ENCODE peak calls at places on chromosome 12, in four cellular contexts. E is lower leg skin, N is HCT116, Q is colonic mucosa. Z is an unnamed sample.

GRCh38 chr12:118743896-118744700 is 237.2 kb upstream of the SRRM4 start:
- DNase-seq in E (no peak), N (no peak), Q (no peak), Z (no peak)

GRCh38 chr12:72274926-72275325 is 2.8 kb downstream of the TRHDE start:
- DNase-seq in E (no peak), N (no peak), Q (no peak), Z (no peak)

GRCh38 chr12:46266869-46267617 is 1.8 kb downstream of the SLC38A1 start:
- DNase-seq in E (peak), N (no peak), Q (peak), Z (no peak)

GRCh38 chr12:5273709-5274108 is 158.2 kb upstream of the NTF3 start:
- DNase-seq in E (no peak), N (no peak), Q (peak), Z (no peak)

GRCh38 chr12:33439587-33440011 is at the start of gene SYT10:
- DNase-seq in E (no peak), N (no peak), Q (no peak), Z (no peak)

GRCh38 chr12:59858508-59858907 is 262.7 kb downstream of the SLC16A7 start:
- DNase-seq in E (no peak), N (no peak), Q (peak), Z (no peak)

GRCh38 chr12:63997198-63997597 is 152.7 kb downstream of the SRGAP1 start:
- DNase-seq in E (no peak), N (no peak), Q (no peak), Z (no peak)

GRCh38 chr12:100688451-100688864 is 106.1 kb upstream of the ANO4 start:
- DNase-seq in E (no peak), N (no peak), Q (no peak), Z (no peak)

GRCh38 chr12:22477166-22477893 is 67.0 kb downstream of the C2CD5 start:
- DNase-seq in E (no peak), N (no peak), Q (no peak), Z (peak)

GRCh38 chr12:47818007-47818376 is 1.7 kb downstream of the HDAC7 start:
- DNase-seq in E (no peak), N (no peak), Q (no peak), Z (no peak)

GRCh38 chr12:40819427-40820108 is 127.3 kb downstream of the CNTN1 start:
- DNase-seq in E (no peak), N (no peak), Q (peak), Z (no peak)

GRCh38 chr12:22437031-22437806 is 102.7 kb upstream of the ST8SIA1 start:
- DNase-seq in E (no peak), N (no peak), Q (no peak), Z (no peak)

GRCh38 chr12:69097619-69098368 is 141.6 kb upstream of the CPSF6 start:
- DNase-seq in E (no peak), N (no peak), Q (no peak), Z (peak)

GRCh38 chr12:61750604-61751003 is 509.6 kb upstream of the USP15 start:
- DNase-seq in E (no peak), N (no peak), Q (no peak), Z (no peak)

GRCh38 chr12:96578526-96579125 is 89.2 kb downstream of the CFAP54 start:
- DNase-seq in E (no peak), N (peak), Q (no peak), Z (peak)

GRCh38 chr12:119115296-119115905 is 63.3 kb upstream of the HSPB8 start:
- DNase-seq in E (peak), N (peak), Q (peak), Z (peak)

GRCh38 chr12:98002887-98003493 is 512.4 kb upstream of the TMPO start:
- DNase-seq in E (no peak), N (peak), Q (peak), Z (peak)

GRCh38 chr12:104576980-104577925 is 120.5 kb downstream of the CHST11 start:
- DNase-seq in E (no peak), N (no peak), Q (no peak), Z (no peak)

GRCh38 chr12:92739099-92739498 is 36.3 kb downstream of the PLEKHG7 start:
- DNase-seq in E (no peak), N (no peak), Q (no peak), Z (no peak)

GRCh38 chr12:55039761-55040160 is 20.0 kb downstream of the NEUROD4 start:
- DNase-seq in E (no peak), N (no peak), Q (no peak), Z (no peak)

GRCh38 chr12:120649442-120650248 is 9.2 kb downstream of the CABP1 start:
- DNase-seq in E (no peak), N (no peak), Q (no peak), Z (no peak)

GRCh38 chr12:116346751-116347150 is 69.3 kb upstream of the MED13L start:
- DNase-seq in E (no peak), N (no peak), Q (no peak), Z (peak)

GRCh38 chr12:119819322-119819721 is 57.8 kb downstream of the CIT start:
- DNase-seq in E (no peak), N (no peak), Q (no peak), Z (no peak)

GRCh38 chr12:75766263-75767160 is 255.1 kb upstream of the KRR1 start:
- DNase-seq in E (no peak), N (peak), Q (no peak), Z (no peak)

GRCh38 chr12:49349266-49349665 is 2.6 kb downstream of the DNAJC22 start:
- DNase-seq in E (no peak), N (no peak), Q (no peak), Z (no peak)

GRCh38 chr12:13033266-13033875 is 10.8 kb upstream of the FAM234B start:
- DNase-seq in E (no peak), N (no peak), Q (no peak), Z (no peak)

GRCh38 chr12:12097821-12098688 is 27.3 kb downstream of the BCL2L14 start:
- DNase-seq in E (no peak), N (no peak), Q (no peak), Z (no peak)

GRCh38 chr12:105336411-105336810 is 5.9 kb downstream of the C12orf75 start:
- DNase-seq in E (no peak), N (no peak), Q (peak), Z (no peak)

GRCh38 chr12:12265571-12266388 is 1.1 kb downstream of the LRP6 start:
- DNase-seq in E (no peak), N (no peak), Q (peak), Z (peak)

GRCh38 chr12:109581856-109582255 is 8.3 kb downstream of the MVK start:
- DNase-seq in E (no peak), N (no peak), Q (no peak), Z (no peak)

GRCh38 chr12:91219919-91220318 is 37.3 kb upstream of the DCN start:
- DNase-seq in E (no peak), N (no peak), Q (no peak), Z (no peak)

GRCh38 chr12:63151898-63152700 is 1.1 kb upstream of the AVPR1A start:
- DNase-seq in E (peak), N (peak), Q (peak), Z (no peak)

GRCh38 chr12:57242329-57242690 is 8.7 kb downstream of the STAC3 start:
- DNase-seq in E (no peak), N (no peak), Q (no peak), Z (no peak)

DNA sequence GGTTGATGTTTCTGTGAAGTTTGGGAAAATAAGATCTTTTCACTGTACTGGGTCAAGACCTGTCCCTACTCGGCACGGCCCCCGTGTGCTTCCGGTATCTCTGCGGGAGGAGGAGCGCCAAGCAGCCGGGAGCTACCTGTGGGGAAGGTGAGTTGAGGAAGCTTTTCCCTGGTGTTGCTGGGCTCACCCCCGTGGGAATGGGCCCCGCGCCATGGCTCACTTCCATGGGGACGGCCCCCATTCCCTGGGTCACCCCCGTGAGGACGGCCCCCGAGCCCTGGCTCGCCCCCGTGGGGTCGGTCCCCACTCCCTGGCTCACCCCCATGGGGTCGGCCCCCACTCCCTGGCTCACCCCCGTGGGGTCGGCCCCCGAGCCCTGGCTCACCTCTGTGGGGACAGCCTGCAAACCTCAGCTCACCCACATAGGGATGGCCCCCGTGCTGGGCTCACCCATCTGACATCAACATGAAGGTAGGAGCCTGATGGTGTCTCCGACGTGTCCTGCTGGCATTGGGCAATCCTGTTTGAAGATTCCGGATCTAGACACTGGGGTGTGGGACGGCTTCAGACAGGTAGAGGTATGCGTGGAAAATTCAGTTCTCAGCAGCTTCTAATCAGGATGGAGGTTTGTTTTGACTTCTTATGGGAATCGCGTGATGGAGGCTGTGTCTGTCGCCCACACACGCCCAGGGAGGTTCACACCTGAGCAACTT is 9.1 kb downstream of the LRCOL1 start:
- DNase-seq in E (no peak), N (no peak), Q (no peak), Z (no peak)
- H3K4me3 ChIP-seq in E (no peak), N (no peak), Q (no peak), Z (no peak)

GRCh38 chr12:30761730-30762129 is 7.0 kb upstream of the CAPRIN2 start:
- DNase-seq in E (no peak), N (no peak), Q (no peak), Z (no peak)
- TF ChIP-seq CTCF in E (no peak), N (no peak), Q (no peak), Z (no peak)

DNA sequence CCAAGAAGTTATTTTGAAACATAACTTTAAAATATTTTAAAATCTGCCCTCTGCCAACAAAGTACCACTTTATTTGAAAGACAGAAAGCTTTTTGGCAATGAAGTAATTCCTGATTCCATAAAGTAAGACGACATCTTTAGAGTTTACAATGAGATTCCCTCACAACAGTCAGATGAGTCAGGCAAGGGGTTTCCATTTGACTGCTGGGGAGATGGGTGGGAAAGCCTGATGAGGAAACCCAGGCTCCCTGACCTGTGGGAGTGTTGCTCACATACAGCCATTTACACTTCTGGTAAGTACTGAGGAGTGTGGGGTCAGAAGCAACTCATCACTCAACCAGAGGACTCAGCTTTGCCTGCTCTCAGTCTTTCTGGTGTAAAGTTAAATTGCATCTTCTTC is 10.2 kb downstream of the KITLG start:
- DNase-seq in E (no peak), N (no peak), Q (no peak), Z (no peak)
- H3K4me3 ChIP-seq in E (no peak), N (no peak), Q (no peak), Z (no peak)

GRCh38 chr12:122058750-122059149 is 19.8 kb upstream of the MLXIP start:
- DNase-seq in E (no peak), N (no peak), Q (no peak), Z (no peak)

GRCh38 chr12:122057769-122058168 is 20.8 kb upstream of the MLXIP start:
- DNase-seq in E (no peak), N (no peak), Q (no peak), Z (no peak)

GRCh38 chr12:122061253-122061652 is 17.3 kb upstream of the MLXIP start:
- DNase-seq in E (no peak), N (no peak), Q (no peak), Z (no peak)

GRCh38 chr12:122059203-122059960 is 19.2 kb upstream of the MLXIP start:
- DNase-seq in E (no peak), N (no peak), Q (no peak), Z (no peak)

GRCh38 chr12:122060069-122060468 is 18.5 kb upstream of the MLXIP start:
- DNase-seq in E (no peak), N (no peak), Q (peak), Z (no peak)
- TF ChIP-seq CTCF in E (no peak), N (no peak), Q (no peak), Z (no peak)

GRCh38 chr12:38904932-38905479 is 385 bp downstream of the CPNE8 start:
- DNase-seq in E (peak), N (peak), Q (peak), Z (no peak)

GRCh38 chr12:38906482-38907170 is 1.2 kb upstream of the CPNE8 start:
- DNase-seq in E (peak), N (peak), Q (peak), Z (peak)

GRCh38 chr12:38907171-38907923 is 2.0 kb upstream of the CPNE8 start:
- DNase-seq in E (no peak), N (no peak), Q (no peak), Z (no peak)

GRCh38 chr12:38903596-38903995 is 1.8 kb downstream of the CPNE8 start:
- DNase-seq in E (no peak), N (no peak), Q (no peak), Z (no peak)

DNA sequence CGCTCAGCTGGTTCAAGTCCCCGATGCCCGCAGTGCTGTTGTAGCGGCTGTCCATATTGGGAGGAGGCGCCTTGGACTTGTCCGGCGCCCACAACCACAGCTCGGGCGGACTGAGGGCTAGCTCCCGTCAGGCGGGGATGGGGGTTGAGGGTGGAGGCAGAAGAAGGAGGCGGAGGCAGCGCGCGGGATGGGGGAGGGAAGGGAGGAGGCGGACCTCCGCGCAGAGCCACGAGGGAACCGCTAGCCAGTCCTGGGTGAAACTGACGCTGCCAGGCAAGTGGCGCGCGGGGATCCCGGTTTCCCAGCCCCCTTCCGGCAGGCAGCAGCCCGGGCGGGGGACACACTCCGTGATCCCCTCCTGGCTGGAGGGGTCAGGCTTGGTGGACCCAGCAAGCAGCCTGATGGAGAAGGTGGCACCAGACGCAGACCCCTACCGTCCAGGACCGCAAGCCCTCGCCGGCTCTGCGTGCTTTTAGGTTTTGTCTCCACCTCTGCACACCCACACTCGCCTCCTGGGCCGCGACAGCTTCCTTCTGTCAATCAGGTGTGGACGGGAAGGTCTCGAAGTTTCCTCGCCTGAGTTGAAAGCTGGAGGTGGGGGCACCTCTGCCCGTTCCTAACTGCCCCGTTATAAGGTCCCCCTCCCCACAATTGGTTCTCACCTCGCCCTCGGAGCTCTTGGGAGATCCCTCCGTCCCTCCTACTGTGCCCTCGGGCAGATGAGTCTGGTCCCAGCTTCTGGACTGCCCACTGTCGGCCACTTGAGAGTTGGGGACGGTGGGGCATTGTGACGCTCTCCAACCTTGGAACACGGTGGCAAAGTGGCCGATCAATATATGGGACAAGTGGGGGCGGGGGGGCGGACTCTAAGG is at the start of gene CPNE8:
- DNase-seq in E (peak), N (peak), Q (peak), Z (no peak)
- H3K4me3 ChIP-seq in E (peak), N (peak), Q (peak), Z (peak)

DNA sequence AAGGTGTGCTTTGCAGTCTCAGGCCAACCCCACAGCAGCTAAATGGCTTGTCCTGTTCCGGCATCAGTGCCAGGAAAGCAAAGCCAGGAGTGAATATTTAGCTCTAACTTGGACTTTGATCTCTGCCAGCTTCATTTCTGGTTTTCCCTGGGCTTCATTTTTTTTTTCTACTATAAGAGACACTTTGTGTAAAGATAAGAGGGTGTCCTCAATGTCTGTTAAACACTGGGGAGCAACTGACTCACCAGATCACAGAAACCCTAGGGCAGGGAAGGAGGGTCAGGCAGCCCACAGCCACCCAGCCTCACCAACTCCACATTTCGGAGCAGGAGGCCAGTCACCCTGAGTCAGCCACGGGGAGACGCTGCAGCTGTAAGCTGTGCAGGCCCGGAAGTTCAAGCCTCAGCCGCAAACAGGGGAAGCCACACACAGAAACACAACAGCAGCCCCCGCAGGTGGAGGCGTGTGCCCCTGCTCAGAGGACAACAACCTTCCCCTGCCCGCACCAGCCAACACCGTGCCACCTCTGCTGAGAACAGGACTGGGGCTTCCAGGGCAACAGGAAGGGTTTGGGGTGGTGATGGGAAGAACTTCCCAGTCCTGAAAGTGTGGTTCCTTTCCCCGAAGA is 6.3 kb downstream of the TNFRSF1A start:
- DNase-seq in E (peak), N (no peak), Q (peak), Z (peak)
- TF ChIP-seq CTCF in E (no peak), N (peak), Q (no peak), Z (peak)

DNA sequence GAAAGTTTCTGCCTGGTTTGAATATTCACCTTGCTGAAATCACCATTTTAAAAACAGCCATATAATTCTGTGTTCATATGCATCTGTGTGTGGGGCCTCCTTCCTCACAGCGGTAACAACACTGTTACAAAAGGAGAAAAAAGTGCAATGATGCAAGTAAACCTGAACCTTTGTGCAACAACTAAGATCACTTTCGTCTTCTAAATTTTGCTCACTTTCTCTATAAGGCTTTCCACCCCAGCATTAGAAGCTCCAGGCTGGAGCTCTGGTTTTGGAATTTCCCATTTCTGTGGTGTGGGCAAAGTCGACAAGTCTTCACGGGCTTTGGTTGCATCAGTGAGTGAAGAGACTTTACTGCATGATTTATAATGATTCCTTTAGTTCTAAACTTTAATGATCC is 18.4 kb downstream of the FGD6 start:
- DNase-seq in E (no peak), N (no peak), Q (no peak), Z (no peak)
- H3K4me3 ChIP-seq in E (no peak), N (no peak), Q (no peak), Z (no peak)

DNA sequence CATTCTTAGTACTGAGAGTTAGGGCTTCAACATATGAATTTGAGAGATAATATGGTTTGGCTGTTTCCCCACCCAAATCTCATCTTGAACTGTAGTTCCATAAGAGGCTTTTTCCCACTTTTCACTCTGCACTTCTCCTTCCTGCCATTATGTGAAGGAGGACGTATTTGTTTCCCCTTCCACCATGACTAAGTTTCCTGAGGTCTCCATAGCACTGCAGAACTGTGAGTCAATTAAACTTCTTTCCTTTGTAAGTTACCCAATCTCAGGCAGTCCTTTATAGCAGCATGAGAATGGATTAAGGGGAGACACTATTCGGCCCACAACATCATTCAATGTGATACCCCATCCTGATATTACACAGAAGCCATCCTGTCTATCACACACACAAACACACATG is 36.8 kb upstream of the ALG10B start:
- DNase-seq in E (no peak), N (no peak), Q (no peak), Z (no peak)
- TF ChIP-seq CTCF in E (no peak), N (no peak), Q (no peak), Z (no peak)

Z was measured in astrocyte of the cerebellum.